ENCODE peak calls at places on chromosomes 16 and 17, in four cellular contexts. U, G, D and A are unnamed samples.

GRCh38 chr16:49858200-49859129 is 2.6 kb upstream of the ZNF423 start:
- DNase-seq in U (no peak), G (peak), D (no peak), A (no peak)

GRCh38 chr17:16939606-16940115 is 32.3 kb downstream of the TNFRSF13B start:
- DNase-seq in U (no peak), G (no peak), D (no peak), A (peak)

GRCh38 chr17:1110524-1110843 is 69.3 kb downstream of the ABR start:
- DNase-seq in U (no peak), G (no peak), D (no peak), A (no peak)

GRCh38 chr17:83203472-83204221 is 124.2 kb downstream of the METRNL start:
- DNase-seq in U (no peak), G (no peak), D (no peak), A (peak)

GRCh38 chr17:74031314-74032080 is 172.0 kb upstream of the RPL38 start:
- DNase-seq in U (no peak), G (no peak), D (no peak), A (no peak)

GRCh38 chr17:62126292-62126691 is 61.2 kb upstream of the MED13 start:
- DNase-seq in U (no peak), G (no peak), D (no peak), A (no peak)

GRCh38 chr17:38444151-38444550 is 15.9 kb downstream of the ARHGAP23 start:
- DNase-seq in U (no peak), G (peak), D (no peak), A (peak)

GRCh38 chr16:73288435-73288834 is 240.5 kb upstream of the ZFHX3 start:
- DNase-seq in U (no peak), G (no peak), D (no peak), A (no peak)

GRCh38 chr17:63369233-63369632 is 76.9 kb downstream of the CYB561 start:
- DNase-seq in U (no peak), G (no peak), D (no peak), A (no peak)

GRCh38 chr16:678858-679807 is 1.1 kb upstream of the STUB1 start:
- DNase-seq in U (no peak), G (peak), D (no peak), A (peak)

GRCh38 chr17:19508327-19508867 is 25.3 kb upstream of the SLC47A1 start:
- DNase-seq in U (no peak), G (no peak), D (no peak), A (peak)

GRCh38 chr17:53166736-53167135 is 656.0 kb upstream of the KIF2B start:
- DNase-seq in U (no peak), G (no peak), D (no peak), A (no peak)